ENCODE peak calls at places on chromosomes 7 and 10, in nine cellular contexts. One of them, this sample, is unnamed.

GRCh38 chr7:94050046-94050445 is 45.9 kb upstream of the BET1 start:
- DNase-seq in adrenal gland: no peak
- DNase-seq in PC-3: no peak
- DNase-seq in endothelial cell: no peak
- DNase-seq in CD8-positive, alpha-beta memory T cell: no peak
- DNase-seq in aorta: peak
- DNase-seq in smooth muscle cell of the brain vasculature: no peak
- DNase-seq in endothelial cell of umbilical vein: no peak
- DNase-seq in HEK293T: no peak
- DNase-seq in this sample: peak

GRCh38 chr10:91803386-91804125 is 5.3 kb downstream of the TNKS2 start:
- DNase-seq in HEK293T: no peak
- DNase-seq in endothelial cell: no peak
- DNase-seq in PC-3: no peak
- DNase-seq in adrenal gland: no peak
- DNase-seq in smooth muscle cell of the brain vasculature: no peak
- DNase-seq in aorta: no peak
- DNase-seq in endothelial cell of umbilical vein: no peak
- DNase-seq in CD8-positive, alpha-beta memory T cell: no peak
- DNase-seq in this sample: no peak

GRCh38 chr10:124652200-124652599 is 92.0 kb downstream of the FAM53B start:
- DNase-seq in endothelial cell of umbilical vein: no peak
- DNase-seq in PC-3: no peak
- DNase-seq in HEK293T: no peak
- DNase-seq in CD8-positive, alpha-beta memory T cell: no peak
- DNase-seq in smooth muscle cell of the brain vasculature: no peak
- DNase-seq in endothelial cell: no peak
- DNase-seq in aorta: no peak
- DNase-seq in adrenal gland: no peak
- DNase-seq in this sample: no peak

GRCh38 chr7:121041516-121042148 is 53.1 kb downstream of the CPED1 start:
- DNase-seq in PC-3: peak
- DNase-seq in aorta: no peak
- DNase-seq in smooth muscle cell of the brain vasculature: no peak
- DNase-seq in endothelial cell: no peak
- DNase-seq in CD8-positive, alpha-beta memory T cell: no peak
- DNase-seq in endothelial cell of umbilical vein: peak
- DNase-seq in adrenal gland: no peak
- DNase-seq in HEK293T: no peak
- DNase-seq in this sample: no peak

GRCh38 chr10:131891196-131891928 is 9.4 kb upstream of the PPP2R2D start:
- DNase-seq in CD8-positive, alpha-beta memory T cell: no peak
- DNase-seq in PC-3: no peak
- DNase-seq in aorta: no peak
- DNase-seq in adrenal gland: peak
- DNase-seq in smooth muscle cell of the brain vasculature: no peak
- DNase-seq in endothelial cell of umbilical vein: no peak
- DNase-seq in HEK293T: peak
- DNase-seq in endothelial cell: peak
- DNase-seq in this sample: no peak

GRCh38 chr10:52609601-52610240 is 162.9 kb downstream of the MBL2 start:
- DNase-seq in aorta: no peak
- DNase-seq in PC-3: no peak
- DNase-seq in endothelial cell of umbilical vein: no peak
- DNase-seq in smooth muscle cell of the brain vasculature: no peak
- DNase-seq in adrenal gland: no peak
- DNase-seq in endothelial cell: no peak
- DNase-seq in CD8-positive, alpha-beta memory T cell: no peak
- DNase-seq in HEK293T: no peak
- DNase-seq in this sample: no peak

GRCh38 chr10:51156913-51157312 is 82.6 kb downstream of the PRKG1 start:
- DNase-seq in smooth muscle cell of the brain vasculature: no peak
- DNase-seq in adrenal gland: no peak
- DNase-seq in PC-3: peak
- DNase-seq in endothelial cell: no peak
- DNase-seq in endothelial cell of umbilical vein: no peak
- DNase-seq in CD8-positive, alpha-beta memory T cell: no peak
- DNase-seq in HEK293T: no peak
- DNase-seq in aorta: no peak
- DNase-seq in this sample: no peak

GRCh38 chr7:51012569-51013217 is 230.0 kb upstream of the GRB10 start:
- DNase-seq in CD8-positive, alpha-beta memory T cell: no peak
- DNase-seq in smooth muscle cell of the brain vasculature: no peak
- DNase-seq in endothelial cell of umbilical vein: no peak
- DNase-seq in endothelial cell: no peak
- DNase-seq in aorta: no peak
- DNase-seq in adrenal gland: no peak
- DNase-seq in PC-3: no peak
- DNase-seq in HEK293T: no peak
- DNase-seq in this sample: no peak

GRCh38 chr7:35415411-35415822 is 161.5 kb upstream of the TBX20 start:
- DNase-seq in smooth muscle cell of the brain vasculature: no peak
- DNase-seq in endothelial cell of umbilical vein: no peak
- DNase-seq in HEK293T: no peak
- DNase-seq in aorta: no peak
- DNase-seq in CD8-positive, alpha-beta memory T cell: no peak
- DNase-seq in endothelial cell: no peak
- DNase-seq in adrenal gland: no peak
- DNase-seq in PC-3: no peak
- DNase-seq in this sample: no peak

GRCh38 chr10:6208781-6209235 is 6.1 kb downstream of the PFKFB3 start:
- DNase-seq in endothelial cell of umbilical vein: no peak
- DNase-seq in adrenal gland: no peak
- DNase-seq in CD8-positive, alpha-beta memory T cell: no peak
- DNase-seq in aorta: peak
- DNase-seq in smooth muscle cell of the brain vasculature: no peak
- DNase-seq in HEK293T: no peak
- DNase-seq in PC-3: no peak
- DNase-seq in endothelial cell: no peak
- DNase-seq in this sample: no peak

GRCh38 chr10:62979921-62980320 is 153.2 kb upstream of the NRBF2 start:
- DNase-seq in endothelial cell: no peak
- DNase-seq in smooth muscle cell of the brain vasculature: no peak
- DNase-seq in HEK293T: no peak
- DNase-seq in CD8-positive, alpha-beta memory T cell: no peak
- DNase-seq in aorta: no peak
- DNase-seq in endothelial cell of umbilical vein: no peak
- DNase-seq in adrenal gland: no peak
- DNase-seq in PC-3: peak
- DNase-seq in this sample: no peak

GRCh38 chr10:77245953-77246352 is 391.7 kb downstream of the KCNMA1 start:
- DNase-seq in CD8-positive, alpha-beta memory T cell: no peak
- DNase-seq in aorta: no peak
- DNase-seq in endothelial cell of umbilical vein: no peak
- DNase-seq in endothelial cell: no peak
- DNase-seq in HEK293T: no peak
- DNase-seq in adrenal gland: no peak
- DNase-seq in smooth muscle cell of the brain vasculature: no peak
- DNase-seq in PC-3: no peak
- DNase-seq in this sample: no peak

GRCh38 chr7:137687556-137688280 is 159.1 kb downstream of the DGKI start:
- DNase-seq in smooth muscle cell of the brain vasculature: no peak
- DNase-seq in adrenal gland: no peak
- DNase-seq in HEK293T: no peak
- DNase-seq in endothelial cell: no peak
- DNase-seq in endothelial cell of umbilical vein: peak
- DNase-seq in PC-3: no peak
- DNase-seq in CD8-positive, alpha-beta memory T cell: no peak
- DNase-seq in aorta: no peak
- DNase-seq in this sample: no peak

GRCh38 chr7:148633761-148634160 is 43.2 kb downstream of the C7orf33 start:
- DNase-seq in CD8-positive, alpha-beta memory T cell: no peak
- DNase-seq in smooth muscle cell of the brain vasculature: no peak
- DNase-seq in HEK293T: no peak
- DNase-seq in aorta: no peak
- DNase-seq in PC-3: peak
- DNase-seq in endothelial cell: no peak
- DNase-seq in endothelial cell of umbilical vein: no peak
- DNase-seq in adrenal gland: no peak
- DNase-seq in this sample: no peak

GRCh38 chr7:5143106-5143505 is 46.9 kb upstream of the WIPI2 start:
- DNase-seq in PC-3: no peak
- DNase-seq in endothelial cell of umbilical vein: no peak
- DNase-seq in adrenal gland: no peak
- DNase-seq in CD8-positive, alpha-beta memory T cell: peak
- DNase-seq in HEK293T: no peak
- DNase-seq in smooth muscle cell of the brain vasculature: no peak
- DNase-seq in endothelial cell: no peak
- DNase-seq in aorta: no peak
- DNase-seq in this sample: no peak

GRCh38 chr7:48522692-48523091 is 351.4 kb downstream of the ABCA13 start:
- DNase-seq in PC-3: peak
- DNase-seq in endothelial cell of umbilical vein: no peak
- DNase-seq in smooth muscle cell of the brain vasculature: no peak
- DNase-seq in endothelial cell: no peak
- DNase-seq in HEK293T: no peak
- DNase-seq in CD8-positive, alpha-beta memory T cell: no peak
- DNase-seq in aorta: no peak
- DNase-seq in adrenal gland: no peak
- DNase-seq in this sample: no peak